ENCODE peak calls at places on chromosomes 5 and 9, in four cellular contexts. K, N, O and S are unnamed samples.

GRCh38 chr5:127957183-127957582 is 126.4 kb upstream of the SLC12A2 start:
- DNase-seq in O (no peak), K (no peak), N (no peak), S (no peak)

GRCh38 chr5:169139381-169140125 is 161.4 kb downstream of the SLIT3 start:
- DNase-seq in N (no peak), K (no peak), O (no peak), S (no peak)

GRCh38 chr5:134175874-134176522 is 752 bp downstream of the SKP1 start:
- DNase-seq in O (peak), N (no peak), K (no peak), S (no peak)

GRCh38 chr5:38660194-38660668 is 103.8 kb upstream of the LIFR start:
- DNase-seq in N (no peak), O (peak), K (no peak), S (no peak)

GRCh38 chr9:130962418-130963316 is 23.6 kb upstream of the FIBCD1 start:
- DNase-seq in K (peak), O (no peak), N (no peak), S (no peak)

GRCh38 chr5:10704949-10705621 is 55.9 kb downstream of the DAP start:
- DNase-seq in N (no peak), O (no peak), K (peak), S (no peak)

GRCh38 chr5:35162848-35163770 is 67.2 kb downstream of the PRLR start:
- DNase-seq in O (no peak), K (no peak), N (no peak), S (no peak)

GRCh38 chr9:99356512-99356971 is 134.5 kb downstream of the SEC61B start:
- DNase-seq in K (no peak), O (no peak), N (no peak), S (no peak)

GRCh38 chr5:34886718-34887117 is 28.6 kb downstream of the RAD1 start:
- DNase-seq in O (no peak), N (no peak), K (no peak), S (no peak)

GRCh38 chr9:137266162-137266527 is 11.0 kb downstream of the NELFB start:
- DNase-seq in O (no peak), K (no peak), N (no peak), S (no peak)